ENCODE peak calls at places on chromosomes 1 and 21, in seven cellular contexts. One of them, this sample, is unnamed. For H3K36me3 and H3K27me3, the result is how much of the 10 kb centered on the place peaks cover.

GRCh38 chr1:23478896-23479790 is 4.8 kb downstream of the ASAP3 start:
- DNase-seq in GM23338: no peak
- DNase-seq in tibial nerve: peak
- DNase-seq in uterus: peak
- DNase-seq in PC-9: peak
- DNase-seq in WERI-Rb-1: no peak
- DNase-seq in SJSA1: no peak
- DNase-seq in this sample: peak

GRCh38 chr1:234710936-234711335 is 101.0 kb upstream of the IRF2BP2 start:
- DNase-seq in GM23338: no peak
- DNase-seq in tibial nerve: no peak
- DNase-seq in uterus: no peak
- DNase-seq in PC-9: no peak
- DNase-seq in WERI-Rb-1: peak
- DNase-seq in SJSA1: no peak
- DNase-seq in this sample: no peak

GRCh38 chr1:117615474-117615873 is 9.6 kb downstream of the TENT5C start:
- DNase-seq in GM23338: no peak
- DNase-seq in tibial nerve: no peak
- DNase-seq in uterus: no peak
- DNase-seq in PC-9: no peak
- DNase-seq in WERI-Rb-1: no peak
- DNase-seq in SJSA1: no peak
- DNase-seq in this sample: no peak

GRCh38 chr1:168469690-168470089 is 74.1 kb downstream of the XCL2 start:
- DNase-seq in GM23338: no peak
- DNase-seq in tibial nerve: peak
- DNase-seq in uterus: peak
- DNase-seq in PC-9: peak
- DNase-seq in WERI-Rb-1: peak
- DNase-seq in SJSA1: peak
- DNase-seq in this sample: no peak

GRCh38 chr1:51192213-51192843 is 43.7 kb upstream of the RNF11 start:
- DNase-seq in GM23338: peak
- DNase-seq in tibial nerve: peak
- DNase-seq in uterus: peak
- DNase-seq in PC-9: peak
- DNase-seq in WERI-Rb-1: peak
- DNase-seq in SJSA1: peak
- DNase-seq in this sample: peak

GRCh38 chr1:220189750-220190347 is 82.4 kb downstream of the RAB3GAP2 start:
- DNase-seq in GM23338: no peak
- DNase-seq in tibial nerve: no peak
- DNase-seq in uterus: no peak
- DNase-seq in PC-9: no peak
- DNase-seq in WERI-Rb-1: no peak
- DNase-seq in SJSA1: no peak
- DNase-seq in this sample: no peak

GRCh38 chr1:95572962-95573361 is 339.0 kb downstream of the RWDD3 start:
- DNase-seq in GM23338: no peak
- DNase-seq in tibial nerve: no peak
- DNase-seq in uterus: no peak
- DNase-seq in PC-9: no peak
- DNase-seq in WERI-Rb-1: no peak
- DNase-seq in SJSA1: no peak
- DNase-seq in this sample: no peak

GRCh38 chr21:34181418-34181817 is 108.0 kb downstream of the MRPS6 start:
- DNase-seq in GM23338: no peak
- DNase-seq in tibial nerve: no peak
- DNase-seq in uterus: no peak
- DNase-seq in PC-9: no peak
- DNase-seq in WERI-Rb-1: no peak
- DNase-seq in SJSA1: no peak
- DNase-seq in this sample: no peak

GRCh38 chr21:17736072-17736471 is 83.1 kb downstream of the C21orf91 start:
- DNase-seq in GM23338: no peak
- DNase-seq in tibial nerve: no peak
- DNase-seq in uterus: no peak
- DNase-seq in PC-9: no peak
- DNase-seq in WERI-Rb-1: no peak
- DNase-seq in SJSA1: no peak
- DNase-seq in this sample: no peak

GRCh38 chr1:7409278-7409677 is 361.8 kb upstream of the VAMP3 start:
- DNase-seq in GM23338: no peak
- DNase-seq in tibial nerve: no peak
- DNase-seq in uterus: no peak
- DNase-seq in PC-9: no peak
- DNase-seq in WERI-Rb-1: peak
- DNase-seq in SJSA1: no peak
- DNase-seq in this sample: no peak

GRCh38 chr1:17098440-17099317 is 20.6 kb downstream of the PADI2 start:
- DNase-seq in GM23338: no peak
- DNase-seq in tibial nerve: no peak
- DNase-seq in uterus: no peak
- DNase-seq in PC-9: no peak
- DNase-seq in WERI-Rb-1: no peak
- DNase-seq in SJSA1: no peak
- DNase-seq in this sample: no peak

GRCh38 chr1:204672482-204673216 is 12.9 kb downstream of the LRRN2 start:
- DNase-seq in GM23338: no peak
- DNase-seq in tibial nerve: no peak
- DNase-seq in uterus: no peak
- DNase-seq in PC-9: no peak
- DNase-seq in WERI-Rb-1: no peak
- DNase-seq in SJSA1: no peak
- DNase-seq in this sample: no peak

GRCh38 chr1:18109756-18110597 is 2.4 kb downstream of the IGSF21 start:
- DNase-seq in GM23338: peak
- DNase-seq in tibial nerve: peak
- DNase-seq in uterus: peak
- DNase-seq in PC-9: no peak
- DNase-seq in WERI-Rb-1: peak
- DNase-seq in SJSA1: no peak
- DNase-seq in this sample: no peak

GRCh38 chr1:53372501-53372951 is 44.7 kb upstream of the LRP8 start:
- DNase-seq in GM23338: no peak
- DNase-seq in tibial nerve: peak
- DNase-seq in uterus: peak
- DNase-seq in PC-9: no peak
- DNase-seq in WERI-Rb-1: peak
- DNase-seq in SJSA1: no peak
- DNase-seq in this sample: no peak

GRCh38 chr1:14699596-14699995 is 101.1 kb downstream of the KAZN start:
- DNase-seq in GM23338: no peak
- DNase-seq in tibial nerve: no peak
- DNase-seq in uterus: no peak
- DNase-seq in PC-9: no peak
- DNase-seq in WERI-Rb-1: no peak
- DNase-seq in SJSA1: no peak
- DNase-seq in this sample: no peak

GRCh38 chr1:67685558-67686271 is 714 bp downstream of the GADD45A start:
- DNase-seq in GM23338: peak
- DNase-seq in tibial nerve: peak
- DNase-seq in uterus: peak
- DNase-seq in PC-9: peak
- DNase-seq in WERI-Rb-1: peak
- DNase-seq in SJSA1: peak
- DNase-seq in this sample: peak

GRCh38 chr1:168288311-168289052 is 7.8 kb downstream of the TBX19 start:
- DNase-seq in GM23338: no peak
- DNase-seq in tibial nerve: no peak
- DNase-seq in uterus: no peak
- DNase-seq in PC-9: no peak
- DNase-seq in WERI-Rb-1: no peak
- DNase-seq in SJSA1: no peak
- DNase-seq in this sample: no peak

GRCh38 chr1:112465122-112465521 is 43.6 kb upstream of the WNT2B start:
- DNase-seq in GM23338: no peak
- DNase-seq in tibial nerve: no peak
- DNase-seq in uterus: no peak
- DNase-seq in PC-9: no peak
- DNase-seq in WERI-Rb-1: no peak
- DNase-seq in SJSA1: peak
- DNase-seq in this sample: no peak

GRCh38 chr1:22626219-22626902 is 10.1 kb upstream of the C1QA start:
- DNase-seq in GM23338: peak
- DNase-seq in tibial nerve: no peak
- DNase-seq in uterus: no peak
- DNase-seq in PC-9: no peak
- DNase-seq in WERI-Rb-1: no peak
- DNase-seq in SJSA1: no peak
- DNase-seq in this sample: no peak

GRCh38 chr1:15908597-15908996 is 61.1 kb downstream of the SPEN start:
- DNase-seq in GM23338: no peak
- DNase-seq in tibial nerve: no peak
- DNase-seq in uterus: no peak
- DNase-seq in PC-9: no peak
- DNase-seq in WERI-Rb-1: no peak
- DNase-seq in SJSA1: no peak
- DNase-seq in this sample: no peak

GRCh38 chr1:197976368-197976767 is 59.2 kb downstream of the LHX9 start:
- DNase-seq in GM23338: no peak
- DNase-seq in tibial nerve: no peak
- DNase-seq in uterus: no peak
- DNase-seq in PC-9: no peak
- DNase-seq in WERI-Rb-1: no peak
- DNase-seq in SJSA1: no peak
- DNase-seq in this sample: no peak

GRCh38 chr1:67460648-67461500 is 30.7 kb upstream of the SERBP1 start:
- DNase-seq in GM23338: peak
- DNase-seq in tibial nerve: no peak
- DNase-seq in uterus: no peak
- DNase-seq in PC-9: no peak
- DNase-seq in WERI-Rb-1: no peak
- DNase-seq in SJSA1: no peak
- DNase-seq in this sample: no peak

GRCh38 chr1:192489748-192490147 is 85.8 kb upstream of the RGS1 start:
- DNase-seq in GM23338: peak
- DNase-seq in tibial nerve: no peak
- DNase-seq in uterus: peak
- DNase-seq in PC-9: peak
- DNase-seq in WERI-Rb-1: no peak
- DNase-seq in SJSA1: no peak
- DNase-seq in this sample: no peak

GRCh38 chr1:100396651-100397050 is 44.3 kb downstream of the CDC14A start:
- DNase-seq in GM23338: no peak
- DNase-seq in tibial nerve: no peak
- DNase-seq in uterus: no peak
- DNase-seq in PC-9: no peak
- DNase-seq in WERI-Rb-1: no peak
- DNase-seq in SJSA1: no peak
- DNase-seq in this sample: no peak

GRCh38 chr1:236516929-236517704 is 6.7 kb upstream of the LGALS8 start:
- DNase-seq in GM23338: no peak
- DNase-seq in tibial nerve: no peak
- DNase-seq in uterus: no peak
- DNase-seq in PC-9: peak
- DNase-seq in WERI-Rb-1: no peak
- DNase-seq in SJSA1: peak
- DNase-seq in this sample: no peak

DNA sequence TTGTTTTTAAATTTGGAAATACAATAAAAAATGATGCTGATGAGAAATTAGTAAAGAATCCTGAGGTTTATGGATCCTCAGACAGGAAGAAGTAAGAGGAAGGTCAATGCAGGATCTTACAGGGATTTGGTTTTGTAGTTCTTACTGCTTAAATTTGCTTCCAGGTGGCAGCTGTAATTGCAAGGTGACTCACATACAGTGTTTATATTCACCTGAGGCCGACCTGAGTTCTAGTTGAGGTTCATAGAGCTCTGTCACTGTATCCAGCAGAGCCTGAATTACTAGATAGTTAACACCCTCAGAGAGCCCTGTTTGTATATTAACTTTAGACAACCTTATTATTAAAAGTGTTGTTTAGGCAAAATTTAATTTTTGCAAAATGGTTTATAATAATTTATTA is 1.4 kb upstream of the WDR26 start:
- DNase-seq in GM23338: no peak
- DNase-seq in tibial nerve: no peak
- DNase-seq in uterus: no peak
- DNase-seq in PC-9: peak
- DNase-seq in WERI-Rb-1: no peak
- DNase-seq in SJSA1: no peak
- DNase-seq in this sample: no peak
- H3K4me3 ChIP-seq in GM23338: peak
- H3K4me3 ChIP-seq in tibial nerve: no peak
- H3K4me3 ChIP-seq in uterus: no peak
- H3K4me3 ChIP-seq in PC-9: peak
- H3K4me3 ChIP-seq in WERI-Rb-1: no peak
- H3K4me3 ChIP-seq in SJSA1: no peak
- H3K4me3 ChIP-seq in this sample: no peak

GRCh38 chr1:10379101-10379620 is 19.7 kb upstream of the PGD start:
- DNase-seq in GM23338: no peak
- DNase-seq in tibial nerve: no peak
- DNase-seq in uterus: no peak
- DNase-seq in PC-9: no peak
- DNase-seq in WERI-Rb-1: no peak
- DNase-seq in SJSA1: no peak
- DNase-seq in this sample: no peak

GRCh38 chr1:10378071-10378841 is 20.6 kb upstream of the PGD start:
- DNase-seq in GM23338: peak
- DNase-seq in tibial nerve: no peak
- DNase-seq in uterus: no peak
- DNase-seq in PC-9: peak
- DNase-seq in WERI-Rb-1: no peak
- DNase-seq in SJSA1: no peak
- DNase-seq in this sample: peak

GRCh38 chr1:10383630-10384029 is 15.2 kb upstream of the PGD start:
- DNase-seq in GM23338: no peak
- DNase-seq in tibial nerve: no peak
- DNase-seq in uterus: no peak
- DNase-seq in PC-9: no peak
- DNase-seq in WERI-Rb-1: no peak
- DNase-seq in SJSA1: no peak
- DNase-seq in this sample: no peak

GRCh38 chr1:10380594-10381275 is 18.1 kb upstream of the PGD start:
- DNase-seq in GM23338: no peak
- DNase-seq in tibial nerve: no peak
- DNase-seq in uterus: no peak
- DNase-seq in PC-9: no peak
- DNase-seq in WERI-Rb-1: no peak
- DNase-seq in SJSA1: peak
- DNase-seq in this sample: no peak

GRCh38 chr1:10379676-10380075 is 19.2 kb upstream of the PGD start:
- DNase-seq in GM23338: no peak
- DNase-seq in tibial nerve: no peak
- DNase-seq in uterus: no peak
- DNase-seq in PC-9: no peak
- DNase-seq in WERI-Rb-1: no peak
- DNase-seq in SJSA1: no peak
- DNase-seq in this sample: no peak
- H3K36me3 ChIP-seq in GM23338: under half
- H3K36me3 ChIP-seq in tibial nerve: under half
- H3K36me3 ChIP-seq in uterus: under half
- H3K36me3 ChIP-seq in PC-9: under half
- H3K36me3 ChIP-seq in WERI-Rb-1: half or more
- H3K36me3 ChIP-seq in SJSA1: under half
- H3K36me3 ChIP-seq in this sample: under half

GRCh38 chr1:11482904-11483479 is 4.0 kb downstream of the DISP3 start:
- DNase-seq in GM23338: no peak
- DNase-seq in tibial nerve: no peak
- DNase-seq in uterus: no peak
- DNase-seq in PC-9: no peak
- DNase-seq in WERI-Rb-1: no peak
- DNase-seq in SJSA1: no peak
- DNase-seq in this sample: no peak
- H3K27me3 ChIP-seq in GM23338: under half
- H3K27me3 ChIP-seq in tibial nerve: half or more
- H3K27me3 ChIP-seq in uterus: under half
- H3K27me3 ChIP-seq in PC-9: half or more
- H3K27me3 ChIP-seq in WERI-Rb-1: under half
- H3K27me3 ChIP-seq in SJSA1: half or more
- H3K27me3 ChIP-seq in this sample: under half

GRCh38 chr1:940121-941026 is 16.7 kb downstream of the SAMD11 start:
- DNase-seq in GM23338: peak
- DNase-seq in tibial nerve: no peak
- DNase-seq in uterus: peak
- DNase-seq in PC-9: no peak
- DNase-seq in WERI-Rb-1: peak
- DNase-seq in SJSA1: peak
- DNase-seq in this sample: no peak
- H3K4me3 ChIP-seq in GM23338: peak
- H3K4me3 ChIP-seq in tibial nerve: peak
- H3K4me3 ChIP-seq in uterus: peak
- H3K4me3 ChIP-seq in PC-9: peak
- H3K4me3 ChIP-seq in WERI-Rb-1: peak
- H3K4me3 ChIP-seq in SJSA1: peak
- H3K4me3 ChIP-seq in this sample: no peak